ENCODE peak calls at places on chromosomes 6 and 20, in nine cellular contexts. H is activated CD8-positive, alpha-beta memory T cell treated with anti-CD3 and anti-CD28 coated beads, Interleukin-2, amount 50 U/mL, for 4 hours; G is HEK293T; I is GM04504; J is DMS53; M is NCI-H1092; C is amniotic stem cell; V is AG09319; Z is WTC11. O is an unnamed sample.

GRCh38 chr6:34334796-34335416 is 57.6 kb downstream of the NUDT3 start:
- DNase-seq in Z (no peak), I (no peak), M (no peak), H (no peak), J (no peak), C (no peak), G (no peak), V (no peak), O (no peak)

GRCh38 chr6:31738048-31738979 is 1.5 kb upstream of the MSH5 start:
- DNase-seq in J (peak; percentile 99), I (peak; percentile 62), M (peak; percentile 84), V (no peak), Z (no peak), H (peak; percentile 59), C (peak; percentile 38), G (no peak), O (no peak)

GRCh38 chr20:19620471-19620870 is 137.6 kb upstream of the RIN2 start:
- DNase-seq in H (no peak), C (no peak), G (no peak), M (no peak), J (peak; percentile 44), I (no peak), V (no peak), Z (peak; percentile 45), O (no peak)

GRCh38 chr6:128167552-128167951 is 266.7 kb upstream of the THEMIS start:
- DNase-seq in G (no peak), H (no peak), J (no peak), V (no peak), Z (no peak), I (no peak), M (no peak), C (no peak), O (peak; percentile 18)

GRCh38 chr6:25830461-25830860 is 1.4 kb downstream of the SLC17A1 start:
- DNase-seq in M (no peak), C (no peak), G (no peak), H (no peak), Z (no peak), V (no peak), J (no peak), I (no peak), O (no peak)

GRCh38 chr6:21947751-21948386 is 349.0 kb downstream of the PRL start:
- DNase-seq in I (no peak), C (no peak), V (no peak), J (no peak), M (no peak), H (no peak), Z (no peak), G (no peak), O (no peak)

GRCh38 chr6:169961772-169962561 is 210.5 kb downstream of the ERMARD start:
- DNase-seq in G (no peak), H (no peak), C (no peak), I (no peak), J (no peak), V (no peak), Z (peak; percentile 70), M (no peak), O (no peak)

GRCh38 chr6:47132724-47133123 is 90.6 kb upstream of the ADGRF1 start:
- DNase-seq in I (no peak), J (peak; percentile 64), M (no peak), G (peak; percentile 39), C (no peak), Z (no peak), H (no peak), V (no peak), O (no peak)

GRCh38 chr20:44716309-44717106 is 1.3 kb downstream of the CCN5 start:
- DNase-seq in J (no peak), V (no peak), M (no peak), G (no peak), H (no peak), I (no peak), Z (no peak), C (no peak), O (no peak)

GRCh38 chr6:167163476-167164011 is 5.8 kb upstream of the GPR31 start:
- DNase-seq in M (no peak), J (no peak), V (no peak), G (no peak), I (no peak), C (no peak), H (no peak), Z (peak; percentile 63), O (no peak)

O was measured in BJ.